ENCODE peak calls at places on chromosomes 16 and 17, in eight cellular contexts. K is amniotic stem cell; R is frontal cortex; F is PC-9; X is globus pallidus; E is CD8-positive, alpha-beta memory T cell; L is activated CD8-positive, alpha-beta memory T cell treated with anti-CD3 and anti-CD28 coated beads for 1 hour; C is activated CD4-positive, alpha-beta T cell treated with anti-CD3 and anti-CD28 coated beads, Interleukin-2, amount 50 U/mL, for 4 hours. D is an unnamed sample.
A peak's percentile ranks its signal among the peaks of the same experiment; 100 is the strongest.

GRCh38 chr17:18004901-18005305 is 32.2 kb downstream of the DRC3 start:
- DNase-seq in E (no peak), X (no peak), R (no peak), C (no peak), L (no peak), F (no peak), K (no peak), D (no peak)

GRCh38 chr16:12239953-12240485 is 263.5 kb downstream of the SNX29 start:
- DNase-seq in L (no peak), E (no peak), F (no peak), C (no peak), X (peak; percentile 60), R (no peak), K (no peak), D (no peak)

GRCh38 chr17:78001182-78001581 is 42.7 kb downstream of the TNRC6C start:
- DNase-seq in R (no peak), K (no peak), E (no peak), F (no peak), X (no peak), L (no peak), C (no peak), D (no peak)

GRCh38 chr16:11386791-11387546 is 41.7 kb downstream of the RMI2 start:
- DNase-seq in L (no peak), K (no peak), X (no peak), E (no peak), R (no peak), C (no peak), F (no peak), D (no peak)

GRCh38 chr16:51540259-51540658 is 389.2 kb upstream of the SALL1 start:
- DNase-seq in R (no peak), X (no peak), C (no peak), L (no peak), E (no peak), F (no peak), K (no peak), D (no peak)

GRCh38 chr16:74766729-74767128 is 7.9 kb downstream of the FA2H start:
- DNase-seq in E (no peak), K (no peak), F (no peak), C (no peak), X (no peak), L (no peak), R (no peak), D (no peak)

GRCh38 chr16:1197237-1197866 is 27.7 kb downstream of the TPSG1 start:
- DNase-seq in R (no peak), F (no peak), X (no peak), L (no peak), E (no peak), C (no peak), K (no peak), D (no peak)

GRCh38 chr16:80742331-80742730 is 62.1 kb downstream of the CDYL2 start:
- DNase-seq in X (no peak), F (no peak), K (no peak), R (no peak), L (no peak), C (no peak), E (no peak), D (no peak)

GRCh38 chr16:49696414-49697101 is 159.4 kb downstream of the ZNF423 start:
- DNase-seq in K (no peak), R (no peak), X (no peak), L (no peak), E (no peak), F (no peak), C (no peak), D (no peak)

GRCh38 chr16:8912793-8913192 is 30.6 kb downstream of the LITAFD start:
- DNase-seq in E (no peak), C (no peak), X (no peak), R (no peak), K (no peak), L (no peak), F (no peak), D (no peak)

GRCh38 chr17:60330731-60331130 is 61.2 kb downstream of the USP32 start:
- DNase-seq in F (no peak), K (no peak), E (no peak), L (no peak), C (no peak), R (no peak), X (no peak), D (no peak)

GRCh38 chr16:31458073-31458834 is 1.0 kb upstream of the ARMC5 start:
- DNase-seq in L (no peak), R (no peak), C (peak; percentile 39), X (peak; percentile 23), K (no peak), E (peak; percentile 53), F (peak; percentile 65), D (peak; percentile 11)

D was measured in SIG-M5.